ENCODE peak calls at places on chromosomes 6 and 20, in eight cellular contexts. O, S, Q, D, W, T, P and N are unnamed samples.

GRCh38 chr6:1395496-1395895 is 6.1 kb downstream of the FOXF2 start:
- DNase-seq in O (no peak), W (no peak), T (no peak), Q (no peak), P (no peak), S (no peak), D (no peak), N (no peak)

GRCh38 chr6:7532232-7532631 is 9.2 kb upstream of the DSP start:
- DNase-seq in P (no peak), Q (no peak), S (no peak), T (no peak), O (no peak), D (no peak), W (peak), N (no peak)

GRCh38 chr6:142944126-142945066 is 580 bp downstream of the HIVEP2 start:
- DNase-seq in O (peak), D (peak), P (peak), S (peak), W (peak), Q (peak), T (no peak), N (peak)

GRCh38 chr6:113414511-113414910 is 442.6 kb upstream of the MARCKS start:
- DNase-seq in W (no peak), P (peak), T (no peak), Q (peak), S (no peak), O (peak), D (peak), N (no peak)

GRCh38 chr6:45420909-45421699 is 43.4 kb upstream of the SUPT3H start:
- DNase-seq in T (no peak), O (no peak), D (no peak), S (no peak), P (no peak), W (no peak), Q (no peak), N (no peak)

GRCh38 chr6:81130969-81131368 is 621.5 kb downstream of the TENT5A start:
- DNase-seq in Q (no peak), W (no peak), O (no peak), D (no peak), S (no peak), P (no peak), T (no peak), N (no peak)

GRCh38 chr20:36818831-36819230 is 45.3 kb upstream of the DSN1 start:
- DNase-seq in D (no peak), Q (no peak), W (no peak), T (no peak), O (no peak), P (no peak), S (no peak), N (no peak)

GRCh38 chr6:35485402-35485877 is 11.4 kb downstream of the TEAD3 start:
- DNase-seq in T (no peak), S (peak), W (peak), O (no peak), D (no peak), P (no peak), Q (no peak), N (no peak)

GRCh38 chr6:125357515-125358256 is 55.9 kb upstream of the HDDC2 start:
- DNase-seq in Q (peak), P (no peak), S (no peak), T (no peak), W (no peak), D (peak), O (no peak), N (no peak)

GRCh38 chr6:3381233-3382065 is 75.4 kb downstream of the SLC22A23 start:
- DNase-seq in P (no peak), O (no peak), T (no peak), Q (no peak), S (no peak), D (no peak), W (no peak), N (no peak)

GRCh38 chr6:136784910-136785746 is 7.1 kb downstream of the MAP3K5 start:
- DNase-seq in P (no peak), T (no peak), W (no peak), D (no peak), S (peak), Q (peak), O (no peak), N (no peak)

GRCh38 chr20:5714261-5715041 is 35.8 kb upstream of the SHLD1 start:
- DNase-seq in D (no peak), Q (no peak), S (no peak), O (no peak), W (no peak), T (no peak), P (peak), N (peak)

GRCh38 chr6:81465859-81466258 is 286.6 kb downstream of the TENT5A start:
- DNase-seq in T (no peak), W (no peak), S (no peak), O (no peak), P (peak), D (no peak), Q (no peak), N (no peak)

GRCh38 chr6:142444800-142445405 is 143.1 kb downstream of the ADGRG6 start:
- DNase-seq in O (no peak), D (no peak), W (no peak), P (no peak), S (no peak), Q (no peak), T (no peak), N (no peak)

GRCh38 chr20:19004975-19005374 is 191.4 kb downstream of the SCP2D1 start:
- DNase-seq in D (no peak), Q (no peak), S (no peak), P (no peak), O (no peak), T (no peak), W (no peak), N (no peak)

GRCh38 chr6:64012351-64013060 is 376.9 kb downstream of the PHF3 start:
- DNase-seq in D (peak), T (no peak), W (peak), S (no peak), O (peak), Q (no peak), P (peak), N (no peak)

GRCh38 chr6:150212745-150213144 is 69.9 kb downstream of the PPP1R14C start:
- DNase-seq in S (no peak), Q (no peak), T (no peak), D (no peak), O (no peak), W (no peak), P (no peak), N (no peak)

GRCh38 chr6:142566628-142567396 is 265.0 kb downstream of the ADGRG6 start:
- DNase-seq in P (peak), O (peak), D (peak), S (no peak), Q (peak), T (no peak), W (peak), N (no peak)

GRCh38 chr6:25359191-25359861 is 80.2 kb downstream of the CARMIL1 start:
- DNase-seq in P (peak), S (peak), O (no peak), T (peak), D (peak), W (no peak), Q (peak), N (no peak)

GRCh38 chr6:25218346-25218745 is 60.8 kb upstream of the CARMIL1 start:
- DNase-seq in P (no peak), S (no peak), D (no peak), O (no peak), T (no peak), W (no peak), Q (no peak), N (no peak)

GRCh38 chr6:94735270-94735669 is 842.1 kb upstream of the MANEA start:
- DNase-seq in W (no peak), D (no peak), P (no peak), T (no peak), Q (no peak), O (no peak), S (no peak), N (no peak)

GRCh38 chr20:33635341-33635740 is 26.8 kb upstream of the C20orf144 start:
- DNase-seq in S (no peak), W (no peak), O (no peak), T (no peak), P (no peak), D (no peak), Q (no peak), N (no peak)

GRCh38 chr6:158026901-158027589 is 45.4 kb downstream of the SYNJ2 start:
- DNase-seq in S (no peak), T (no peak), D (no peak), Q (no peak), W (no peak), O (no peak), P (no peak), N (no peak)

GRCh38 chr6:134299236-134299635 is 18.7 kb downstream of the SGK1 start:
- DNase-seq in W (no peak), D (peak), T (no peak), O (no peak), S (no peak), P (peak), Q (peak), N (no peak)

GRCh38 chr6:163814494-163815364 is 400.2 kb downstream of the QKI start:
- DNase-seq in D (peak), P (peak), O (no peak), S (no peak), W (no peak), Q (peak), T (peak), N (no peak)

GRCh38 chr20:19901226-19901625 is 115.9 kb upstream of the NAA20 start:
- DNase-seq in D (no peak), S (no peak), Q (no peak), O (no peak), W (no peak), T (no peak), P (peak), N (no peak)

GRCh38 chr6:149961728-149962425 is 1.9 kb upstream of the ULBP1 start:
- DNase-seq in O (no peak), T (no peak), P (peak), W (peak), S (no peak), Q (no peak), D (no peak), N (no peak)

GRCh38 chr6:73325656-73326055 is 28.4 kb downstream of the DPPA5 start:
- DNase-seq in P (no peak), D (no peak), Q (no peak), O (no peak), S (no peak), T (no peak), W (no peak), N (no peak)

GRCh38 chr6:54335871-54336270 is 27.6 kb downstream of the TINAG start:
- DNase-seq in W (no peak), Q (no peak), T (peak), S (no peak), O (peak), P (peak), D (peak), N (no peak)

GRCh38 chr20:9114709-9115108 is 45.8 kb downstream of the PLCB4 start:
- DNase-seq in D (no peak), T (no peak), O (no peak), S (no peak), Q (no peak), W (no peak), P (no peak), N (no peak)

GRCh38 chr6:47240277-47240890 is 69.3 kb downstream of the TNFRSF21 start:
- DNase-seq in D (no peak), Q (no peak), W (no peak), T (no peak), O (no peak), S (no peak), P (no peak), N (no peak)

GRCh38 chr6:154433477-154434241 is 76.8 kb downstream of the CNKSR3 start:
- DNase-seq in T (no peak), S (no peak), W (no peak), O (no peak), Q (no peak), P (no peak), D (peak), N (no peak)

GRCh38 chr6:129849456-129849855 is 11.7 kb downstream of the TMEM244 start:
- DNase-seq in S (no peak), O (no peak), W (no peak), T (no peak), D (no peak), Q (no peak), P (peak), N (no peak)

GRCh38 chr6:42138190-42138589 is 4.2 kb downstream of the C6orf132 start:
- DNase-seq in O (no peak), D (no peak), P (no peak), T (no peak), Q (no peak), W (no peak), S (no peak), N (no peak)

GRCh38 chr6:42135722-42136121 is 6.7 kb downstream of the C6orf132 start:
- DNase-seq in T (no peak), S (no peak), D (no peak), O (no peak), P (no peak), W (no peak), Q (no peak), N (no peak)

GRCh38 chr6:42135161-42135560 is 7.3 kb downstream of the C6orf132 start:
- DNase-seq in O (no peak), T (no peak), P (no peak), D (no peak), S (no peak), Q (no peak), W (no peak), N (no peak)

GRCh38 chr6:42137192-42137753 is 5.1 kb downstream of the C6orf132 start:
- DNase-seq in T (no peak), D (no peak), O (no peak), Q (no peak), S (no peak), P (peak), W (peak), N (no peak)

GRCh38 chr6:42136508-42137191 is 5.8 kb downstream of the C6orf132 start:
- DNase-seq in D (peak), P (peak), S (no peak), O (peak), Q (no peak), W (peak), T (no peak), N (no peak)
- TF ChIP-seq CTCF in D (peak), P (peak), S (no peak), O (peak), Q (no peak), W (no peak), T (peak), N (no peak)

GRCh38 chr6:159831373-159831679 is 31.2 kb downstream of the PNLDC1 start:
- DNase-seq in T (no peak), Q (no peak), O (no peak), W (no peak), D (no peak), S (no peak), P (no peak), N (no peak)

GRCh38 chr6:159833997-159834601 is 34.0 kb downstream of the PNLDC1 start:
- DNase-seq in S (no peak), T (no peak), P (no peak), O (no peak), W (no peak), D (no peak), Q (no peak), N (no peak)

GRCh38 chr6:159830481-159831372 is 30.7 kb downstream of the PNLDC1 start:
- DNase-seq in Q (no peak), S (no peak), W (peak), P (no peak), T (no peak), D (no peak), O (no peak), N (no peak)

GRCh38 chr6:159832941-159833340 is 32.9 kb downstream of the PNLDC1 start:
- DNase-seq in W (no peak), Q (no peak), S (no peak), P (no peak), O (no peak), D (no peak), T (no peak), N (no peak)

GRCh38 chr6:159833556-159833955 is 33.5 kb downstream of the PNLDC1 start:
- DNase-seq in W (no peak), O (no peak), S (no peak), Q (no peak), T (peak), P (no peak), D (no peak), N (no peak)
- TF ChIP-seq CTCF in W (no peak), O (peak), S (no peak), Q (no peak), T (peak), P (no peak), D (no peak), N (no peak)

GRCh38 chr20:38167466-38167850 is 2.4 kb upstream of the TGM2 start:
- DNase-seq in S (peak), P (no peak), Q (no peak), W (no peak), D (no peak), T (no peak), O (no peak), N (no peak)

GRCh38 chr20:38167851-38168760 is 3.0 kb upstream of the TGM2 start:
- DNase-seq in W (no peak), Q (peak), S (peak), T (peak), O (peak), P (peak), D (peak), N (no peak)

GRCh38 chr20:38169636-38170035 is 4.6 kb upstream of the TGM2 start:
- DNase-seq in O (no peak), S (peak), T (no peak), P (no peak), W (no peak), D (no peak), Q (no peak), N (no peak)

GRCh38 chr20:38170219-38170902 is 5.3 kb upstream of the TGM2 start:
- DNase-seq in S (peak), W (no peak), T (no peak), D (no peak), O (no peak), Q (no peak), P (no peak), N (no peak)

DNA sequence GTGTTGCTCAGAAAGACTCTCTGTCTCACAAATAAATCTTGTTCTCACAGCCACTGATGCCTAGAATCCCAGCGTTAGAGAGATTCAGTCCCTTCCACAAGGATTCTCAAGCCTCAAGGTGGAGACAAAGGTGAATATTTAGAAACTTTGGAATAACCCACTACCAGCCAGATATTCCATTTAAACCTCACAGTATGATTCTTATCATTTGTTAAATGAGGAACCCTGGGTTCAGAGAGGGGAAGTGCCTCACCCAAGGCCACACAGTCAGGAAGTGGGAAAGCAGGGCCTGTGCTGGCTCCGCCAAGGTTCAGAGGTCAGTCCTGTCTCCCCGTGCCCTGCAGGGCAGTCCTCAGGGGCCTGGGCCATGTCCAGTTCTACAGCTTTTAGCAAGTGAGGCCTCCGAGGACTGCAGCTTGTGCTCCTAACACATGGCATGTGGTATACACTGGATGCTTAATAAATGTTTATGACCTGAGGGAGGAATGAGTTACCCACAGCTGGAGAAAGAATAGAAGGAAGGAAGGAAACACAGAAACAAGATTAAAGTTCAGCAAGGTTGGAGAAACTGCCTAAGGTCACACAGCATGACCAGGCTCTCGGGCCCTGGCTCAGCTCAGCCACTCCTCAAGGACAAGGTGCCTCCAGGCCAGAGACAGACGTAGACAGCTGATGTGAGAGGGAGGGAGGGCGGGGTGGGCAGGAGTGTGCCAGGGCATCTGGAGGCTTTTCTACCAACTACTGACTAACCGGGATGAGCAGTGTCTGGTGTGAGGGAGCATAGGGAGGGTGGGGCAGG is 3.9 kb upstream of the TGM2 start:
- DNase-seq in P (peak), W (no peak), D (no peak), O (no peak), T (no peak), Q (peak), S (no peak), N (no peak)
- TF ChIP-seq CTCF in P (no peak), W (no peak), D (no peak), O (no peak), T (no peak), Q (no peak), S (no peak), N (no peak)

GRCh38 chr6:28543671-28544131 is 18.0 kb downstream of the GPX5 start:
- DNase-seq in S (no peak), D (no peak), O (no peak), T (no peak), W (peak), P (peak), Q (no peak), N (no peak)

GRCh38 chr6:28545955-28546354 is 20.3 kb downstream of the GPX5 start:
- DNase-seq in S (no peak), T (no peak), O (no peak), W (no peak), Q (no peak), P (no peak), D (no peak), N (no peak)

GRCh38 chr6:28541996-28542395 is 16.3 kb downstream of the GPX5 start:
- DNase-seq in O (no peak), P (no peak), D (no peak), S (no peak), Q (no peak), T (no peak), W (no peak), N (no peak)

GRCh38 chr6:28544211-28544610 is 18.5 kb downstream of the GPX5 start:
- DNase-seq in Q (no peak), D (no peak), S (no peak), W (peak), O (no peak), P (no peak), T (no peak), N (no peak)

DNA sequence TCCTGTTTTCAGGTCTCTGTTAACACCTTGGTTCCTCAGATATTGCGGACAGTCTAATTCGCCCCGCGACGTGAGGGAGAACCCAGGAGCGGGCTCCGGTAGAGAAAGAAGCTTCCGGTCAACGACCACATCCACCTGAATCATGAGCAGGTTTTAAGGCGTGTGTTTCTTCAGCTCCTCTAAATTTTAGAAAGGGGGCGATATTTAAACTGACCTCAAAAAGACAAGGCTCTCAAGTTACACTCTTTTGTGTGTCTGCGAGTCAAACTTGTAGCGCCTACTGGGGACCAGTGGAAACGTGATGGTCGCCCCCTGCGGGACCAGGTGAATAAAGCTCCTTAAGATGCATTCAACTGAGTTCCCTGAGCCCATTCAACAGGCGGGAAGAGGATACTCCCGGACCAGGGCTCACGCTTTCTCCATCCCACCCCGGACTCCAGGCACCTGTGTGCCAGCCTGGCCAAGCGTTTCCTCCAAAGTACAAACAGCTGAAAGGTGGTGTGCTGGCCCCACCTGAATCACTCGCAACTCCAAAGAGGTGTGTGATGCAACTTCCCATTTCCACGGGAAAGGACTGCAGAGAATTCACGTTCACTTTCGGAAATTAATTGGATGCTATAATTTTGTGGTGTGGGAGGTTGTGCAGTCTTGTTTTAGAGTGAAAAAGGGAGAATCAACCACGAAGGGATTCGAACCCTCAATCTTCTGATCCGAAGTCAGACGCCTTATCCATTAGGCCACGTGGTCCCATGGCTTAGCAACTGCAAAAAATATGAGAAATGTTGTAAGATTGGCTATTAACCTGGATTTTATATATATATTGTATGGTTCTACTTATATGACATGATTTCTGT is 17.0 kb downstream of the GPX5 start:
- DNase-seq in O (peak), T (peak), P (peak), D (peak), S (no peak), W (peak), Q (peak), N (no peak)
- TF ChIP-seq CTCF in O (peak), T (peak), P (peak), D (peak), S (no peak), W (peak), Q (no peak), N (no peak)